ENCODE peak calls at places on chromosomes 6 and 20, in five cellular contexts. E, I, S, Y and B are unnamed samples.

GRCh38 chr6:161584051-161584450 is 310.2 kb upstream of the AGPAT4 start:
- DNase-seq in S (no peak), E (no peak), I (no peak), Y (no peak), B (no peak)

GRCh38 chr6:68994561-68994960 is 359.5 kb downstream of the ADGRB3 start:
- DNase-seq in I (no peak), S (no peak), E (no peak), Y (no peak), B (no peak)

GRCh38 chr6:117194978-117195377 is 70.4 kb upstream of the VGLL2 start:
- DNase-seq in S (no peak), I (no peak), E (no peak), Y (no peak), B (no peak)

GRCh38 chr6:90193359-90193758 is 103.3 kb downstream of the BACH2 start:
- DNase-seq in S (no peak), I (no peak), E (no peak), Y (no peak), B (no peak)

GRCh38 chr6:40440083-40440482 is 147.1 kb downstream of the LRFN2 start:
- DNase-seq in I (no peak), S (peak; percentile 46), Y (no peak), E (no peak), B (no peak)

GRCh38 chr6:144710207-144710606 is 425.1 kb downstream of the UTRN start:
- DNase-seq in S (no peak), I (peak; percentile 3), E (no peak), Y (no peak), B (peak; percentile 29)

GRCh38 chr6:34295721-34296120 is 46.9 kb upstream of the SMIM29 start:
- DNase-seq in Y (no peak), S (no peak), I (no peak), E (no peak), B (no peak)

GRCh38 chr20:59737073-59737691 is 132.8 kb downstream of the PHACTR3 start:
- DNase-seq in S (no peak), E (no peak), Y (no peak), I (no peak), B (no peak)

GRCh38 chr20:57930328-57930727 is 220.5 kb upstream of the PMEPA1 start:
- DNase-seq in Y (no peak), E (no peak), S (no peak), I (no peak), B (no peak)

GRCh38 chr6:112305795-112306194 is 41.3 kb upstream of the RFPL4B start:
- DNase-seq in S (no peak), E (no peak), Y (no peak), I (no peak), B (no peak)

GRCh38 chr6:146850238-146850896 is 251.6 kb downstream of the ADGB start:
- DNase-seq in I (no peak), Y (no peak), E (no peak), S (no peak), B (no peak)

GRCh38 chr6:139308936-139309603 is 17.3 kb upstream of the TXLNB start:
- DNase-seq in Y (peak; percentile 52), E (no peak), I (no peak), S (no peak), B (no peak)

GRCh38 chr20:34512266-34512954 is 3.8 kb upstream of the DYNLRB1 start:
- DNase-seq in S (no peak), Y (no peak), E (no peak), I (no peak), B (no peak)

GRCh38 chr6:11964729-11965128 is 47.4 kb upstream of the HIVEP1 start:
- DNase-seq in I (no peak), S (peak; percentile 20), E (no peak), Y (no peak), B (no peak)

GRCh38 chr6:78594667-78595051 is 272.7 kb upstream of the IRAK1BP1 start:
- DNase-seq in I (no peak), S (no peak), E (no peak), Y (no peak), B (no peak)

GRCh38 chr20:61253264-61253639 is 1.2 kb downstream of the CDH4 start:
- DNase-seq in S (no peak), Y (no peak), E (no peak), I (peak; percentile 60), B (no peak)

GRCh38 chr20:50436052-50436656 is 74.0 kb upstream of the PTPN1 start:
- DNase-seq in E (no peak), S (no peak), Y (no peak), I (no peak), B (no peak)

GRCh38 chr20:10511507-10512231 is 76.6 kb downstream of the SLX4IP start:
- DNase-seq in Y (peak; percentile 88), E (peak; percentile 51), S (peak; percentile 98), I (peak; percentile 94), B (peak; percentile 95)

GRCh38 chr20:46089076-46089337 is 755 bp downstream of the NCOA5 start:
- DNase-seq in S (no peak), Y (no peak), I (peak; percentile 19), E (no peak), B (no peak)

GRCh38 chr6:138105446-138105845 is 1.8 kb downstream of the PERP start:
- DNase-seq in S (no peak), E (no peak), I (peak; percentile 28), Y (no peak), B (no peak)

GRCh38 chr20:9590189-9590588 is 75.8 kb downstream of the LAMP5 start:
- DNase-seq in E (no peak), S (no peak), I (no peak), Y (no peak), B (peak; percentile 73)

DNA sequence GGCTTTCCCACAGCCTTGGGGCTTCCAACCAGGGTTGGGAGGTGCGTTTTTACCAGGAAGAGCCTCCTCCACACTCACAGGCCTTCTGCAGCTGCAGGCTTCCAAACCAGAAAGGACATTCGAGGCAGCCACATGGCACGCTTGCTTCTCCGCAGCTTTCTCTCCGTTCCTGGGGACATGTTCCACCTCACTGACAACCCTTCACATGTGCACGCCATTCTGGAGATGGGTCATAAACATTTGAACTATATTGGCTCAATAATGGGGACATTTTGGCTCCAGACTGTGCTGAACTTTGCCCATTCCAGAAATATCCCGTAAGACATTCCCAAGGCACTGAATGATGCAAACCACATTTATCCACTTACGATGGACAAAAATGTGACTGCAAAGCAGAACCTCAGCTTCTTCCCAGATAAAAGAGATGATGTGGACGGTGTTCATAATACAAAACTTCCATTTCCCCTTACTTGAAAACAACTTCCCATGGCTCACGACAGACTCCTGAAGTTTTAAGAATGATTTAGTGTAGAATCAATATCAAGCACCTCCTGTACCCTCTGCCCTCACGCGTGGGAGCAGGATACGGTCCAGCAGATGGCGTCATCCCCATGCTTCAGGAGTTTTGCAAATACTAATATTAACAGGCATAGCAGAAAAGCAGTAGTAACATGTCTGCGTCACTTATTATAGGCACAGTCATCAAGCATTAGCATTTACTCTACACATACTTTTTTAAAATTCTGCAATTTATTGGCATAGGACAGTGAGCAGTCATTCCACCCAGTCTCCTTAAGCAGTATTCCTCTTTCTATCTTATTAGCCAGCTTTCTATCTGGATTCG is 25.4 kb upstream of the FOXF2 start:
- DNase-seq in Y (no peak), E (no peak), I (no peak), S (peak; percentile 74), B (peak; percentile 30)
- TF ChIP-seq CTCF in Y (no peak), E (peak; percentile 18), I (peak; percentile 30), S (peak; percentile 51), B (peak; percentile 36)

GRCh38 chr20:1667510-1668085 is 10.0 kb upstream of the SIRPG start:
- DNase-seq in I (no peak), Y (no peak), S (no peak), E (no peak), B (no peak)

GRCh38 chr20:1663917-1664316 is 6.3 kb upstream of the SIRPG start:
- DNase-seq in I (no peak), Y (no peak), S (peak; percentile 79), E (no peak), B (no peak)

GRCh38 chr20:1666802-1667201 is 9.2 kb upstream of the SIRPG start:
- DNase-seq in I (no peak), E (no peak), Y (no peak), S (no peak), B (no peak)

GRCh38 chr20:1664911-1665310 is 7.3 kb upstream of the SIRPG start:
- DNase-seq in S (peak; percentile 91), E (no peak), Y (no peak), I (no peak), B (no peak)

GRCh38 chr20:1665345-1665744 is 7.8 kb upstream of the SIRPG start:
- DNase-seq in S (no peak), Y (no peak), E (no peak), I (no peak), B (no peak)
- H3K4me3 ChIP-seq in S (no peak overlapping the region), Y (no peak overlapping the region), E (no peak overlapping the region), I (no peak overlapping the region), B (no peak overlapping the region)

DNA sequence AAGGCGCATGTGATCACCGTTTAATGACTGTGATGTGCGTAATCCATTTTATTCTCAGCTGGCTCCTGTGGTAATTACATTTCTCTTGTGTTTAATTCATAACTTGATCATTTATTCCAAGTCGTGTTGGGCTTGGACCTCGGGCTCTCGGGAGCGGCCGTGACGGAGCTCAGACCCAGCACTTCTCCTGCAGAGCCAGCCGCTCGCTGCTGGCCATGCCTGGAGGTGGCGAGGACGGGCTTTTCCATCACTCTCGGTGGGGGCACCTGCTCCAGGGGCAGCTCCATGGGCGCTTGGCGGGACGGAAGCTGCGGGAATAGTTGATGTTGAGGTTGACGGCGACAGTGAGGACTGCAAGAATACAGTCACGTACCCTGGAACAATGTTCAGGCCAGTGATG is 25.5 kb upstream of the NTSR1 start:
- DNase-seq in E (no peak), S (no peak), I (no peak), Y (no peak), B (no peak)
- TF ChIP-seq CTCF in E (no peak), S (no peak), I (no peak), Y (no peak), B (no peak)

GRCh38 chr6:123655520-123656306 is 19.0 kb upstream of the TRDN start:
- DNase-seq in S (peak; percentile 43), I (no peak), Y (no peak), E (no peak), B (no peak)
- H3K4me3 ChIP-seq in S (peak overlapping the region; percentile 51), I (no peak overlapping the region), Y (peak overlapping the region; percentile 8), E (no peak overlapping the region), B (no peak overlapping the region)

GRCh38 chr6:127855542-127856159 is 45.2 kb downstream of the THEMIS start:
- DNase-seq in I (no peak), E (no peak), Y (no peak), S (peak; percentile 7), B (no peak)
- TF ChIP-seq CTCF in I (peak; percentile 53), E (no peak), Y (no peak), S (peak; percentile 13), B (peak; percentile 27)

GRCh38 chr6:149217466-149217888 is 100.0 kb upstream of the TAB2 start:
- DNase-seq in S (peak; percentile 37), I (no peak), E (no peak), Y (no peak), B (no peak)
- H3K4me3 ChIP-seq in S (no peak overlapping the region), I (no peak overlapping the region), E (no peak overlapping the region), Y (no peak overlapping the region), B (no peak overlapping the region)

GRCh38 chr6:157424491-157425020 is 43.6 kb downstream of the ZDHHC14 start:
- DNase-seq in E (no peak), I (no peak), S (no peak), Y (no peak), B (no peak)
- TF ChIP-seq CTCF in E (no peak), I (no peak), S (no peak), Y (no peak), B (no peak)